ENCODE peak calls at places on chromosomes 11 and 22, in seven cellular contexts. S is heart left ventricle, N is fibroblast of lung, E is omental fat pad, T is cardiac muscle cell, H is PC-3, C is epithelial cell of proximal tubule. I is an unnamed sample.

GRCh38 chr11:116703421-116703820 is 69.4 kb downstream of the BUD13 start:
- DNase-seq in E (no peak), C (no peak), T (peak), N (no peak), H (no peak), S (no peak), I (no peak)

GRCh38 chr22:49554741-49555140 is 272.9 kb downstream of the BRD1 start:
- DNase-seq in E (no peak), N (no peak), S (no peak), C (no peak), H (no peak), T (no peak), I (no peak)

GRCh38 chr22:23281406-23282088 is 101.2 kb downstream of the BCR start:
- DNase-seq in N (peak), T (peak), E (peak), H (peak), S (peak), C (no peak), I (peak)

GRCh38 chr11:1122356-1123002 is 35.3 kb upstream of the MUC5AC start:
- DNase-seq in S (peak), H (no peak), N (no peak), C (no peak), E (peak), T (no peak), I (no peak)

GRCh38 chr11:119567667-119568582 is 145.0 kb upstream of the THY1 start:
- DNase-seq in H (peak), E (no peak), C (no peak), S (peak), T (peak), N (peak), I (no peak)

GRCh38 chr22:31613286-31613903 is 48.6 kb downstream of the PISD start:
- DNase-seq in E (no peak), T (no peak), C (no peak), S (no peak), N (no peak), H (no peak), I (no peak)

GRCh38 chr11:61577383-61578118 is 3.3 kb downstream of the SYT7 start:
- DNase-seq in H (peak), E (no peak), S (peak), C (no peak), T (no peak), N (no peak), I (no peak)

GRCh38 chr11:93849751-93850584 is 450 bp downstream of the VSTM5 start:
- DNase-seq in H (peak), S (no peak), C (no peak), T (peak), E (no peak), N (peak), I (no peak)

GRCh38 chr22:30325724-30326703 is 727 bp downstream of the TBC1D10A start:
- DNase-seq in H (no peak), C (no peak), T (no peak), S (peak), E (no peak), N (no peak), I (no peak)

GRCh38 chr11:113106507-113106906 is 145.3 kb downstream of the NCAM1 start:
- DNase-seq in H (no peak), E (no peak), S (no peak), T (peak), N (peak), C (no peak), I (no peak)

DNA sequence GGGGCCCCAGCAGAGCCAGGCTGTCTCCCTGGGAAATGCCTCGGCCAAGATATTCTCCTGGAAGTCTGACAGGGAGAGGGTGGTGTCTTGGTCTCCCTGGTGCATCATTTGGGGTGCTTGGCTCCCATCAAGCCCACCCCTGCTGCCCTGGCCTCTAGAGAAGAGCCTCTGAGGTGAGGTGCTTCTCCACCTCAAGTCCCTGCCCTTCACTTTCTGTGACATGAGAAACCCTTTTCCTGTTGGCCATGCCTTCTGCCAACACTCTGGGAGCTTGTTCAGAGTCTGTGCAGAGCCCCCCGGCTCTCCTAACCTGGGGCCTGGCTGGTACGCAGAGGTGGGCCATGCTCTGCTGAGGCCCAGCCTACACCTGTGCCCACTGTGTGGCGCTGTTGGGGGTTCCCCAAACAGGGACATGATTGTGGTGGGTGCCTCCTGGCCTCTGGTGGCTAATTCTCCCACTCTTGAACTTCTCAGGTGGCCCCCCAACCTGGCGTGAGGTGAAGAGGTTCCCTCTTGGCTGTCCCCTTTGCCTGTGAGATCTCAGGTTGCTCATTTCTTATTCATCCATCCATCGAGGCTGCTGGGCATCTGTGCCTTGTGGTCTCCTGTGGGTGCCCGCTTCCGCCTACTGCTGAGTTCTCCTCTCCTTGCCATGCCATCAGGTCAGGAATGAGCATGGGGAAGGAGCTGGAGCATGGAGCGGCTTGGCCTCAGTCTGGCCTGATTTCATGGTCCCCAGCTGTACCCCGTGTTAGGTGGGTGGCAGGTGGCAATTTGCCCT is 19.2 kb upstream of the DGCR8 start:
- DNase-seq in E (no peak), C (no peak), S (no peak), H (no peak), N (no peak), T (no peak), I (no peak)
- TF ChIP-seq CTCF in E (no peak), C (no peak), S (peak), H (peak), N (no peak), T (no peak), I (no peak)

GRCh38 chr11:87970762-87971161 is 204.5 kb downstream of the RAB38 start:
- DNase-seq in N (no peak), T (no peak), S (no peak), H (no peak), E (no peak), C (no peak), I (no peak)
- TF ChIP-seq CTCF in N (no peak), T (no peak), S (no peak), H (no peak), E (no peak), C (no peak), I (no peak)

DNA sequence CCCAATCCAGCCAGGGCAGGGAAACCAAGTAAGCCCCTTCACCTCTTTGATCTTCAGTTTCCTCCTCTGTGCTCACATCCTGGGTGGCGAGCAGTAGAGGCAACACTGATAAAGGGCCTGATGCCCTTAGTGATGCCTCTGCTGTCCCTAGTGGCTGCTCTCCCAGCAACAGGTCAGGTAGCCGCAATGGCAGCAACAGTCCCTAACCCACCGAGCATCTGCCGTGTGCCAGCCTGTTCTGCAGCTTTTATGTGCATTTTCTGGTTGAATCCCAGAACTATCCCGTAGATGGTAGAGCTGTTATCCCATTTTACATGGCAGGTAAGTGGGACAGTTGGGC is 5.2 kb downstream of the SCYL1 start:
- DNase-seq in H (no peak), S (no peak), T (no peak), E (no peak), N (no peak), C (no peak), I (no peak)
- TF ChIP-seq CTCF in H (peak), S (no peak), T (peak), E (no peak), N (peak), C (peak), I (no peak)

GRCh38 chr22:27032121-27032761 is 374.9 kb downstream of the MIAT start:
- DNase-seq in N (peak), H (no peak), T (peak), C (no peak), E (no peak), S (peak), I (no peak)
- TF ChIP-seq CTCF in N (peak), H (no peak), T (peak), C (peak), E (no peak), S (no peak), I (no peak)

GRCh38 chr11:62921573-62922188 is 518 bp upstream of the CHRM1 start:
- DNase-seq in N (no peak), C (no peak), H (peak), E (no peak), T (peak), S (no peak), I (peak)

GRCh38 chr11:62922189-62922589 is 1.0 kb upstream of the CHRM1 start:
- DNase-seq in C (no peak), S (no peak), H (no peak), T (no peak), E (no peak), N (no peak), I (no peak)

GRCh38 chr11:62923634-62924411 is 2.7 kb upstream of the CHRM1 start:
- DNase-seq in T (no peak), S (no peak), C (no peak), E (no peak), N (no peak), H (no peak), I (no peak)

GRCh38 chr11:62921201-62921572 is at the start of gene CHRM1:
- DNase-seq in T (no peak), E (no peak), H (peak), N (no peak), C (no peak), S (no peak), I (no peak)

DNA sequence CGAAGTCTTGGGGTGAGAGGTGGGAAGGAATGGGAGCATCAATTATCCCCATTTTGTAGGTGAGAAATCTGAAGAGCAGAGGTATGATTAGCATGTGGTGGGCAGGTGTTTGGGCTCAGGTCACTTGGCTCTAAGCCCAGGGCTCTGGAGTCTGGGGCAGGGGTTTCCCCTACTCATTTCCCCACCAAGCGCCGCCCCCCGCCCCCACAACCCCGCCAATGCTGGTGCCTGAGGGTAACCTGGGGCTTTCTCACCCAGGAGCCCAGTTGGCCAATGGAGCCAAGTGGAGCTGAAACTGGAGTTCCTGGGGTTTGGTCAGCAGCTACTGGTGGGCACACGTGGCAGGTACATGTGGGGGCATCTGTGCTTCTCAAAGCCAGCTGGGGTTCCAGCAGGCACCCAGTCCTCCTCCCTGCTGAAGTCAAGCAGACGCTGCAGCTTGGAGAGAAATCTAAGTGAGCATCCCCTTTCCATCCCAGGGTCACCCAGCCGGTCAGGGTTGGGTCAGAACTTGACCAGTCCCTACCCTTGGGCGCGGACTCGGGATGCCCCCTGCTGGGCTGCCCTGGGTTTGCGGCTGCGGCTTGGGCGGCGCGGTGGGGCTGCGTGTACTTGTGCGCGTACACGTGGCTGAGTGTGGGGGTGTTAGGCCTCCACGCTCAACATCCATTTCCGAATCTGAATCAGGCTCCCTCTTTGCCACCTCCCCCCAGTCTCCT is 1.6 kb upstream of the CHRM1 start:
- DNase-seq in H (no peak), T (peak), E (no peak), N (no peak), C (no peak), S (no peak), I (no peak)
- TF ChIP-seq CTCF in H (peak), T (peak), E (no peak), N (peak), C (peak), S (no peak), I (no peak)

GRCh38 chr11:135036488-135037297 is 624.7 kb upstream of the B3GAT1 start:
- DNase-seq in T (no peak), C (no peak), N (no peak), H (no peak), S (no peak), E (no peak), I (no peak)

GRCh38 chr11:135035282-135035681 is 623.2 kb upstream of the B3GAT1 start:
- DNase-seq in S (no peak), H (no peak), C (no peak), E (no peak), N (no peak), T (no peak), I (no peak)

GRCh38 chr11:135037828-135038227 is 625.8 kb upstream of the B3GAT1 start:
- DNase-seq in N (no peak), S (no peak), E (no peak), C (no peak), T (no peak), H (no peak), I (no peak)

GRCh38 chr11:135033545-135033944 is 621.5 kb upstream of the B3GAT1 start:
- DNase-seq in H (no peak), S (no peak), E (no peak), C (no peak), N (peak), T (peak), I (peak)
- TF ChIP-seq CTCF in H (no peak), S (peak), E (no peak), C (peak), N (peak), T (no peak), I (no peak)

DNA sequence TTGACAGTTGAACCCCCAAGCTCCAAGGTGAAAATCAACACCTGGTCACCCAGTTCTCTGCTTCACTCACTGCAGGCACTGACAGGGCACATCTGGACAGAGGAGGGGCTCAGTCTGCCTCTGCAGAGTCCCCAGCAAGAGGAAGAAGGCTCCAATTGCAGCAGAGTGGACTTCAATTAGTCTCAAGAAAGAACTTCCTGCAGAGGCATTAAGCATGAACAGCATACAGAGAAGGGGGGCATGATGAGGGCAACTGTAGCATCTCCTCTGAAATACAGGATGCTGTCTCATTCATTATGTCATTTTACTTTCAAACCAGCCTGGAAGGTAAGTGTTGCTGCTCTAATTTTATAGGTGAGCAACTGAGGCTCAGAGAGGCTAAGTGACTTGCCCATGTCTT is 11.1 kb downstream of the GDPD5 start:
- DNase-seq in N (no peak), S (no peak), E (no peak), C (no peak), H (no peak), T (no peak), I (no peak)
- TF ChIP-seq CTCF in N (no peak), S (no peak), E (no peak), C (no peak), H (no peak), T (no peak), I (no peak)

GRCh38 chr11:66866007-66866406 is 9.1 kb downstream of the LRFN4 start:
- DNase-seq in E (no peak), H (no peak), C (no peak), T (no peak), S (no peak), N (no peak), I (no peak)

GRCh38 chr11:66866420-66867010 is 9.7 kb downstream of the LRFN4 start:
- DNase-seq in C (no peak), N (no peak), T (no peak), S (no peak), H (no peak), E (no peak), I (no peak)

GRCh38 chr11:66864172-66864901 is 7.5 kb downstream of the LRFN4 start:
- DNase-seq in C (no peak), H (no peak), N (no peak), E (no peak), S (peak), T (no peak), I (no peak)

GRCh38 chr11:66863428-66864125 is 6.7 kb downstream of the LRFN4 start:
- DNase-seq in S (peak), C (no peak), H (no peak), E (no peak), T (no peak), N (no peak), I (no peak)

GRCh38 chr11:66864924-66865697 is 8.2 kb downstream of the LRFN4 start:
- DNase-seq in S (peak), E (no peak), H (no peak), C (no peak), T (no peak), N (no peak), I (no peak)
- TF ChIP-seq CTCF in S (no peak), E (no peak), H (no peak), C (no peak), T (no peak), N (no peak), I (no peak)

GRCh38 chr11:117806906-117807305 is 9.9 kb upstream of the DSCAML1 start:
- DNase-seq in E (no peak), C (no peak), T (no peak), H (no peak), S (no peak), N (no peak), I (no peak)

GRCh38 chr11:117808768-117809167 is 11.8 kb upstream of the DSCAML1 start:
- DNase-seq in S (peak), T (no peak), H (no peak), E (no peak), C (no peak), N (no peak), I (no peak)

GRCh38 chr11:117807482-117808272 is 10.7 kb upstream of the DSCAML1 start:
- DNase-seq in C (no peak), E (peak), N (peak), S (peak), H (peak), T (peak), I (peak)

GRCh38 chr11:117805048-117805447 is 8.0 kb upstream of the DSCAML1 start:
- DNase-seq in E (no peak), S (no peak), N (no peak), C (no peak), H (no peak), T (no peak), I (no peak)

GRCh38 chr11:117809236-117810055 is 12.4 kb upstream of the DSCAML1 start:
- DNase-seq in T (peak), E (no peak), N (peak), H (peak), S (peak), C (no peak), I (peak)
- TF ChIP-seq CTCF in T (peak), E (no peak), N (peak), H (peak), S (peak), C (peak), I (no peak)

GRCh38 chr11:129314381-129314780 is 61.3 kb upstream of the BARX2 start:
- DNase-seq in T (no peak), N (no peak), S (no peak), E (no peak), H (no peak), C (no peak), I (no peak)
- TF ChIP-seq CTCF in T (no peak), N (no peak), S (no peak), E (no peak), H (no peak), C (no peak), I (no peak)

I was measured in mesothelial cell of epicardium.